ENCODE peak calls at places on chromosomes 7 and 10, in five cellular contexts. T is colonic mucosa, Y is heart right ventricle, W is esophagus squamous epithelium, C is mammary epithelial cell. J is an unnamed sample.

GRCh38 chr10:23172429-23172828 is 19.7 kb upstream of the PTF1A start:
- DNase-seq in T (no peak), Y (no peak), W (no peak), C (peak; percentile 28), J (no peak)

GRCh38 chr7:134477954-134478353 is 19.1 kb upstream of the AKR1B1 start:
- DNase-seq in T (no peak), Y (no peak), W (no peak), C (no peak), J (no peak)

GRCh38 chr10:74882831-74883230 is 56.4 kb downstream of the KAT6B start:
- DNase-seq in T (no peak), Y (no peak), W (no peak), C (no peak), J (no peak)

GRCh38 chr10:131843881-131844284 is 56.9 kb upstream of the PPP2R2D start:
- DNase-seq in T (no peak), Y (no peak), W (no peak), C (no peak), J (peak; percentile 14)

GRCh38 chr10:77943086-77943901 is 16.7 kb upstream of the DLG5 start:
- DNase-seq in T (no peak), Y (no peak), W (no peak), C (peak; percentile 81), J (no peak)

GRCh38 chr7:72405389-72405788 is 6.7 kb downstream of the CALN1 start:
- DNase-seq in T (no peak), Y (no peak), W (no peak), C (peak; percentile 6), J (no peak)

GRCh38 chr10:80487791-80488538 is 33.9 kb downstream of the TSPAN14 start:
- DNase-seq in T (no peak), Y (no peak), W (no peak), C (no peak), J (peak; percentile 79)

GRCh38 chr10:63722537-63722936 is 201.3 kb downstream of the REEP3 start:
- DNase-seq in T (no peak), Y (no peak), W (no peak), C (no peak), J (no peak)

GRCh38 chr7:98234429-98235147 is 17.4 kb downstream of the TECPR1 start:
- DNase-seq in T (no peak), Y (no peak), W (no peak), C (no peak), J (no peak)

GRCh38 chr10:27742926-27743735 is 2.5 kb downstream of the MKX start:
- DNase-seq in T (peak; percentile 31), Y (no peak), W (no peak), C (peak; percentile 14), J (peak; percentile 37)

GRCh38 chr10:51900180-51900579 is 200.8 kb upstream of the CSTF2T start:
- DNase-seq in T (no peak), Y (no peak), W (no peak), C (no peak), J (no peak)

GRCh38 chr7:128407751-128408708 is 1.8 kb downstream of the IMPDH1 start:
- DNase-seq in T (peak; percentile 30), Y (no peak), W (no peak), C (no peak), J (peak; percentile 77)
- H3K4me1 ChIP-seq in T (peaks cover 11% of the 10 kb centered on the region), Y (peaks cover 59% of the 10 kb centered on the region), W (peaks cover 70% of the 10 kb centered on the region), C (peaks cover 33% of the 10 kb centered on the region), J (peaks cover 67% of the 10 kb centered on the region)

DNA sequence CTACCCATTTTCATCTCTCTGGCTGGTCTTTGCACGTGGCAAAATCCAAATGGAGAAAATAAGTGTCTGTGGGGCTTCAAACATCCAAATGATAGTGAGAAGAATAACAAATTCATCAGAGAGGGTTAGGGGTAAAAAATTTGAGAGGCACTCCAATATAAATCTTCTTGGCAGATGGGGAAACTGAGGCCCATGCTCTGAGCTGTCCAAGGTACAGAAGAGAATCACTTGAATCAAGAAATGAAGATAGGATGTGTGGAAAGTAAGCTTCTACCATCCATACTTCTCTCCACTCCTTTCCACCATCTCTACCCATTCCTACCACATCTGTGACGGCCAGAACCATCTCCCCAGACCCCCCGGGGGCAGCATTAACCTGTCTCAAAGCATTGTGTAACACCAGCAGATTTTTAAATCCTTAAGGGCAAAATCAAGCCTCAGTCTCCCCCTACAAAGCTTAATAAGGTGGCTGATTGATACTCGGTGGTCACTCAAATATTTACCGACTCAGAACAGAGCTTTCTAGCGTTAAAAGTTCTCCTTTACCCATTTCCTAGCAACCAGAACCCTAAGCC is 816 bp downstream of the GOT1 start:
- DNase-seq in T (no peak), Y (no peak), W (no peak), C (no peak), J (no peak)
- H3K4me3 ChIP-seq in T (peak overlapping the region; percentile 87), Y (peak overlapping the region; percentile 96), W (peak overlapping the region; percentile 92), C (peak overlapping the region; percentile 97), J (peak overlapping the region; percentile 75)

GRCh38 chr10:6161913-6162312 is 40.8 kb upstream of the PFKFB3 start:
- DNase-seq in T (no peak), Y (no peak), W (no peak), C (no peak), J (no peak)

GRCh38 chr10:6162589-6163356 is 40.0 kb upstream of the PFKFB3 start:
- DNase-seq in T (peak; percentile 43), Y (no peak), W (no peak), C (no peak), J (no peak)

GRCh38 chr10:6163364-6164270 is 39.1 kb upstream of the PFKFB3 start:
- DNase-seq in T (peak; percentile 88), Y (peak; percentile 91), W (peak; percentile 47), C (peak; percentile 81), J (peak; percentile 96)

GRCh38 chr10:6165221-6165725 is 37.5 kb upstream of the PFKFB3 start:
- DNase-seq in T (no peak), Y (no peak), W (no peak), C (no peak), J (no peak)

DNA sequence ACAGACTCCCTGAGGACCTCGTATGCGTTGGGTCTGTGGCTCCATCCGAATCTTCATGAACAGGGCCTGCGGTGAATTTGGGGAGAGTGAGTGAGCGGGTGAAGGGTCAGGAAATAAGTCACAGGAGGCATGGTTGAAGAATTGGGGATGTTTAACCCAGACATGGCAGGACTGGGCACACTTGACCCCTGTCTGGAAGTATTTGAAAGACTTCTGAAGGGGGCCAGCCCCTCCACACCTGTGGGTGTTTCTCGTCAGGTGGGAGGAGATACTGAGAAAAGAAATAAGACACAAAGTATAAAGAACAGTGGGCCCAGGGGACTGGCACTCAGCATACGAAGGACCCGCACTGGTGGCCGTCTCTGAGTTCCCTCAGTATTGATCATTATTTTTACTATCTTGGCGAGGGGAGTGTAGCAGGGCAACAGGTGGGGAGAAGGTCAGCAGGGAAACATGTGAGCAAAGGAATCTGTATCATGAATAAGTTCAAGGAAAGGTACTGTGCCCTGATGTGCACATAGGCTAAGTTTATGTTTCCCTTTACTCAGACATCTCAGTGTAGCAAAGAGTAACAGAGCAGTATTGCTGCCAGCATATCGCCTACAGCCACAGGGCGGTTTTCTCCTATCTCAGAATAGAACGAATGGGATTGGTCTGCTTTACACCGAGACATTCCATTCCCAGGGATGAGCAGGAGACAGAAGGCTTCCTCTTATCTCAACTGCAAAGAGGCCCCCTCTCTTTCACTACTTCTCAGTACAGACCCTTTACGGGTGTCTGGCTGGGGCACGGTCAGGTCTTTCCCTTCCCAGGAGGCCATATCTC is 38.2 kb upstream of the PFKFB3 start:
- DNase-seq in T (no peak), Y (no peak), W (no peak), C (no peak), J (no peak)
- H3K4me1 ChIP-seq in T (no peaks in the 10 kb centered on the region), Y (peaks cover 55% of the 10 kb centered on the region), W (peaks cover 61% of the 10 kb centered on the region), C (peaks cover 9% of the 10 kb centered on the region), J (peaks cover 15% of the 10 kb centered on the region)

DNA sequence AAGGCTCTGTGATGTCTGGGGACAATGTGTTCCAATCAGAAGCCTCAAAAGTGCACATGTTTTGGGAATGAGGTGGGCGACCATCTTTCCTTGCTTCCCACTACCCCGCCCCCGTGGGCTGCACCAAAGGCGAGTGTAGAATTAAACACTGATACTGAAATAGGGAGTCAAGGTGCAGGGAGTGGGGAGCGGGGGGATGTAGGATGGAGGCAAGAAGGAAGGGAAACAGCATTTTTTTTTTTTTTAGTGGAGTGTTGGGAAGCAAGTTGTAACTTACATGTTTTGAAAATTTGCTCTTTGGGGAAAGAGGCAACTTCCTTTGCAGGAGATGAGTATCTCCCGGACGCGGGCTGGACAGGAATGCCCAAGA is 484 bp upstream of the DLX5 start:
- DNase-seq in T (no peak), Y (no peak), W (no peak), C (no peak), J (peak; percentile 32)
- H3K4me3 ChIP-seq in T (no peak overlapping the region), Y (peak overlapping the region; percentile 44), W (peak overlapping the region; percentile 59), C (no peak overlapping the region), J (no peak overlapping the region)

GRCh38 chr7:107172318-107173032 is 3.7 kb downstream of the HBP1 start:
- DNase-seq in T (no peak), Y (no peak), W (no peak), C (no peak), J (no peak)
- H3K4me1 ChIP-seq in T (no peaks in the 10 kb centered on the region), Y (peaks cover 63% of the 10 kb centered on the region), W (peaks cover 69% of the 10 kb centered on the region), C (no peaks in the 10 kb centered on the region), J (peaks cover 54% of the 10 kb centered on the region)

GRCh38 chr10:119520283-119520682 is 22.2 kb downstream of the RGS10 start:
- DNase-seq in T (no peak), Y (no peak), W (no peak), C (no peak), J (no peak)

GRCh38 chr10:119517235-119518141 is 25.0 kb downstream of the RGS10 start:
- DNase-seq in T (no peak), Y (no peak), W (no peak), C (no peak), J (no peak)

GRCh38 chr10:119516381-119517234 is 25.9 kb downstream of the RGS10 start:
- DNase-seq in T (no peak), Y (no peak), W (no peak), C (no peak), J (peak; percentile 58)

GRCh38 chr10:119518936-119519335 is 23.6 kb downstream of the RGS10 start:
- DNase-seq in T (no peak), Y (no peak), W (no peak), C (no peak), J (no peak)

GRCh38 chr10:119518176-119518575 is 24.3 kb downstream of the RGS10 start:
- DNase-seq in T (no peak), Y (no peak), W (no peak), C (no peak), J (no peak)
- H3K4me3 ChIP-seq in T (no peak overlapping the region), Y (no peak overlapping the region), W (no peak overlapping the region), C (no peak overlapping the region), J (no peak overlapping the region)

DNA sequence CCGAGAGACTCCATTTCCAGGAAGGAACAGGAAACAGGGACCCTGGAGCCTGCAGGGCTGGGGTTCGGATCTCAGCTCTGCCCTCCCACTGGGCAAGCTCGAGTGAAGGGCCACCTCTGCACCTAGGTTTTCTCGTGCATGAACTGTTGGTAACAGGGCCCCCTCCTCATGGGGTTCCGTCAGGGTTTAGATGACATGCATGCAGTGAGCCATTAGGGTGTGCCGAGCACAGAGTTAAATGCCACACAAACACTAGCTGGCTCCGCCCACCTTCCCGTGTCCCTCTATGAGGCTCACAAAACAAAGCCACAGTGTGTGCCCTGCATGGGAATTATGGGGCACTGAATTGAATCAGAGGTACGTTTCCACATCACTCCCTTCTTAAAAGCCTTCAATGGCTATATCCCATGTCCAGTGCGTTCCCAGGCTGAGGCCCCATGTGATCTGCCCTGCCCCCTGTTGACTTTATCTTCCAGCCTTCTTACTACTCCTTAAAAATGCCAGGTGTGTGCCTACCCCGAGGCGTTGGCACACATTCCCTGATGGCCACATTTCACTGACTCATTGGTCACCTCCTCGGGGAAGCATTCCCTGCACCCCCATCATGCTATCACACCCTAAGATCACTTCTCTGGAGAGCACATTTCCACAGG is 35.8 kb downstream of the GSDME start:
- DNase-seq in T (no peak), Y (no peak), W (no peak), C (peak; percentile 62), J (no peak)
- H3K4me1 ChIP-seq in T (no peaks in the 10 kb centered on the region), Y (no peaks in the 10 kb centered on the region), W (no peaks in the 10 kb centered on the region), C (peaks cover 15% of the 10 kb centered on the region), J (no peaks in the 10 kb centered on the region)

J was measured in left lung.